ENCODE peak calls at places on chromosome 9, in six cellular contexts. T, F, L, G, Z and Y are unnamed samples.

GRCh38 chr9:110337727-110338522 is at the start of gene TXNDC8:
- DNase-seq in T (no peak), F (no peak), L (no peak), G (peak), Z (no peak), Y (peak)

GRCh38 chr9:84871983-84872382 is 202.5 kb downstream of the NTRK2 start:
- DNase-seq in T (no peak), F (no peak), L (no peak), G (no peak), Z (no peak), Y (no peak)

GRCh38 chr9:88593537-88594185 is 58.7 kb downstream of the NXNL2 start:
- DNase-seq in T (no peak), F (no peak), L (peak), G (peak), Z (peak), Y (peak)

GRCh38 chr9:117783828-117784227 is 79.6 kb downstream of the TLR4 start:
- DNase-seq in T (no peak), F (no peak), L (no peak), G (no peak), Z (no peak), Y (no peak)

GRCh38 chr9:42388846-42389245 is 205.4 kb downstream of the SPATA31A6 start:
- DNase-seq in T (no peak), F (no peak), L (no peak), G (no peak), Z (no peak), Y (no peak)

GRCh38 chr9:89532478-89532877 is 34.6 kb upstream of the SEMA4D start:
- DNase-seq in T (no peak), F (no peak), L (no peak), G (no peak), Z (no peak), Y (no peak)

GRCh38 chr9:34431661-34432060 is 26.7 kb downstream of the FAM219A start:
- DNase-seq in T (no peak), F (no peak), L (no peak), G (no peak), Z (no peak), Y (no peak)

GRCh38 chr9:98805506-98806272 is 1.8 kb upstream of the GALNT12 start:
- DNase-seq in T (peak), F (peak), L (no peak), G (peak), Z (no peak), Y (peak)

GRCh38 chr9:95771556-95772280 is 103.8 kb upstream of the ERCC6L2 start:
- DNase-seq in T (no peak), F (no peak), L (no peak), G (peak), Z (no peak), Y (peak)

GRCh38 chr9:8143677-8144076 is 344.1 kb upstream of the DMAC1 start:
- DNase-seq in T (no peak), F (no peak), L (no peak), G (no peak), Z (no peak), Y (no peak)

GRCh38 chr9:21994996-21995651 is 533 bp downstream of the CDKN2B-AS1 start:
- DNase-seq in T (no peak), F (peak), L (no peak), G (peak), Z (peak), Y (peak)

GRCh38 chr9:35748239-35748857 is 680 bp downstream of the GBA2 start:
- DNase-seq in T (no peak), F (no peak), L (no peak), G (no peak), Z (no peak), Y (no peak)

GRCh38 chr9:99011161-99011709 is 67.5 kb downstream of the COL15A1 start:
- DNase-seq in T (no peak), F (no peak), L (peak), G (peak), Z (no peak), Y (peak)

GRCh38 chr9:98104445-98104881 is 14.6 kb downstream of the TRIM14 start:
- DNase-seq in T (no peak), F (no peak), L (no peak), G (no peak), Z (no peak), Y (no peak)

GRCh38 chr9:70060883-70061507 is 17.3 kb downstream of the MAMDC2 start:
- DNase-seq in T (no peak), F (no peak), L (no peak), G (no peak), Z (no peak), Y (no peak)

GRCh38 chr9:14314424-14314928 is 535 bp upstream of the NFIB start:
- DNase-seq in T (peak), F (peak), L (peak), G (peak), Z (peak), Y (peak)

GRCh38 chr9:14316574-14317304 is 2.8 kb upstream of the NFIB start:
- DNase-seq in T (no peak), F (no peak), L (no peak), G (no peak), Z (no peak), Y (no peak)

GRCh38 chr9:14314929-14315753 is 1.2 kb upstream of the NFIB start:
- DNase-seq in T (no peak), F (peak), L (no peak), G (peak), Z (no peak), Y (peak)

GRCh38 chr9:14317667-14318255 is 3.8 kb upstream of the NFIB start:
- DNase-seq in T (no peak), F (no peak), L (no peak), G (no peak), Z (no peak), Y (no peak)

DNA sequence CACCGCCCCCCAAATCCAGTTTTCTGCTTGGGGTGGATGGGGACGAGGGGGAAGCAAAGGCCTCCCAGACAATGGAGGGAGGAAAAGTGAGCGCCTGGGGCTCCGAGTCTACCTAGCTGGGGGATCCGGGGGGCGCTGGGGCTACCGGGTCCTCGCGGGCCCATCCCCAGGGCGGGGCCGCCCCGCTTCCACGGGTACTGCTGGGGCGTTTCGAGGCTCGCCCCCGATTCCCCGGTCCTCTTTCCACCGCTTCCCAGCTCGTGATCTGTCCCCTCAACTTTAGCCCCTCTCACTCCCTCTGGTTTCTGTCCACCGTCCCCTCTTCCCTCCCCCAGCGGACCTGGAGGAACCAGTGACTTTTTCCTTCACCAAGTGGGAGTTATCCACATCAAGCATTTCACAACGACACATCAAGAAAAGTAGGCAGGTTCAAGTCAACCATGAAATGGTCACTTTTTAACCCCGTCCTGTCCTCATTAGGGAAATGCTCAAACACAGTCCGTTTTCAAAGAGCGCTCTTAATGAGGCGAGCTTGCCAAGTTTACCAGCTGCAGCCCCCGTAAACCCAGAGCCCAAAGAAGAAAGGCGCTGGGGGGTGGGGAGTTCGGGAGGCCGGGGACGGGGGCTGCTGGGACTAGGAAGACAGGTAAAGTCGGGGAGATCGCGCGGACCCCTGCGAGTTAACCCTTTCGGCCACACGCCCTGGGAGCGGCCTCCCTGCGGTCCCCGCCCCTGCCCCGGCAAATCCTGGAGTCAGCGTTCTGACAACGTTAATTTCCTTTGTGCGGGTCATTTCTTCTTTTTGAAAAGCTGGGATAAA is 2.0 kb upstream of the NFIB start:
- DNase-seq in T (no peak), F (no peak), L (no peak), G (no peak), Z (no peak), Y (peak)
- TF ChIP-seq EZH2 in T (no peak), F (no peak), L (no peak), G (peak), Z (no peak), Y (no peak)

DNA sequence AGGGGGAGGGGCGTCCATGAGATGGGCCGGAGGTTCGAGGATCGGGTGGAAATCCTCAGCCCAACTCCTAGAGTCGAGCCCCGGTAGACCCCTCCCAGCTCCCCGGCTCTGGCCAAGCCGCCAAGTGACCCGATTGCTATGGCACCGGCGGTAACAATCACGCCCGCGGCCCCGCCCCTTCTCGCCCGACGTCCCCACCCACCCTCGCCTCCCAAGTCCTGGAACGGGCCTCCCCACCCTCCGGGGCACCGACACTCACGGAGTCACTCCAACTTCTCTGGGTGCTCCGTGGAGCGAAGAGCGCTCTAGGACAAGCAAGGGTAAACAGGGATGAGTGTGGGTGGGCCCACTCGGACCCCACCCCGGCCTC is at the start of gene SPACA9:
- DNase-seq in T (no peak), F (no peak), L (no peak), G (peak), Z (peak), Y (peak)
- TF ChIP-seq EZH2 in T (no peak), F (no peak), L (no peak), G (no peak), Z (no peak), Y (no peak)

DNA sequence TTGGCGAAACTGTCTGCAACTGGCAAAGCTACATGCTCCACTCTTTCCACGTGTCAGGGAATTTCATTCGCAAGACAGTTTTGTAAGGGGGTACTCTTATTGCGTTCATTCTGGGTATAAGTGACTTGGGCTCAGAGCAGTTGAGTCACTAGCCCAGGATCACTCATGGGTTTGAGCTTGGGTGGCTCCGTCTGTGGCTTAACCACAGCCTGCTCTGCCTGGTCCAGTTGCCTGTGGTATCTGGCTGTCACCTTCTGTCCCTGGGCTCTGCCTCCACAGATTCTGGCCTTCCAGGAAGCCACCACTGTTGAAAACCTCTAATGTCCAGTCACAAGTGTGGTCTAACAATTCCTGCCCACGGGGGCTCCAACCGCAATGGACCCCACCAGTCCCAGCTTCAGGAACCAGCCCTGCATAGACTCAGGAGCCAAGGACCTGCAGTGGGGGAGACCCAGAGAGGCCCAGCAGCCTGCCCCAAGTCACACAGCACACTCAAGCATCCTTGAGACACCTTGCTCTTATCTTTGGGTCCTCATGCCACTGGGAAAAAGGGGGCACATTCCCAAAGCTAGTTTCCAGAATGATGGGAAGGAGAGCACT is 10.4 kb downstream of the KIF12 start:
- DNase-seq in T (no peak), F (no peak), L (no peak), G (no peak), Z (no peak), Y (no peak)
- TF ChIP-seq EZH2 in T (no peak), F (no peak), L (no peak), G (no peak), Z (no peak), Y (no peak)

GRCh38 chr9:27528886-27529315 is 713 bp downstream of the MOB3B start:
- DNase-seq in T (no peak), F (no peak), L (no peak), G (peak), Z (no peak), Y (peak)
- TF ChIP-seq EZH2 in T (no peak), F (no peak), L (no peak), G (no peak), Z (no peak), Y (no peak)

GRCh38 chr9:37465249-37466036 is at the start of gene ZBTB5:
- DNase-seq in T (peak), F (peak), L (peak), G (peak), Z (peak), Y (peak)
- TF ChIP-seq EZH2 in T (no peak), F (no peak), L (no peak), G (no peak), Z (no peak), Y (no peak)

DNA sequence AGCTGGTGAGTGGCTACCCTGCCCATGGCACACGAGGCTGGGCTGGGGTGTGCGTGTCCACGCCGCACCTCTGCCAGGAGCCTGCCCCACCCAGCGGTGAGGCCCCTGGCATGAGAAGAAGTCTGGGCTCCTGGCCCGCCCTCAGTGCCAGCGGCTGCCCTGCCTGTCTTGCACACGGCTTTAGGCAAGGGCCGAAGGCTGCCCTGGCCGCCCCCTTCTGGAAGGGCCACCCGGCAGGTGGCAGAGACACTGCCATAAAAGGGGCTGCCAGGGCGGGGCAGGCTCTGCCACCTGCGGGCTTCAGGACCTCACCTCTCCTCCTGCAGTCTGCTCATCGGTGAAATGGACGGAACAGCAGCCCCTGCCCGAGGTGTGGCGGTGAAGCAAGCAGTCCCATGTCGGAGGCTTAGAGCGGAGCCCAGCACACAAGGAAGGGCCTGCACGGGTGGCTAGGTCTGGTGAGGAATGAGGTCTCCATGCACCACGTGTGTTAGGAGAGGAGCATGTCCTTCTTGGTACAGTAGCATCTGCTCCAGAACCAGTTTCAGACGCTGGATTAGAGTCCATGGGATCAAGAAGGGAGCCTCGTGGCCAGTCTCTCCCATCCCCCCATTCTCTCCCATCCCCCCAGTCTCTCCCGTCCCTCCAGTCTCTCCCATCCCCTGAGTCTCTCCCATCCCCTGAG is 34.8 kb upstream of the TMEM250 start:
- DNase-seq in T (no peak), F (peak), L (no peak), G (no peak), Z (no peak), Y (no peak)
- TF ChIP-seq EZH2 in T (no peak), F (no peak), L (no peak), G (no peak), Z (no peak), Y (no peak)

DNA sequence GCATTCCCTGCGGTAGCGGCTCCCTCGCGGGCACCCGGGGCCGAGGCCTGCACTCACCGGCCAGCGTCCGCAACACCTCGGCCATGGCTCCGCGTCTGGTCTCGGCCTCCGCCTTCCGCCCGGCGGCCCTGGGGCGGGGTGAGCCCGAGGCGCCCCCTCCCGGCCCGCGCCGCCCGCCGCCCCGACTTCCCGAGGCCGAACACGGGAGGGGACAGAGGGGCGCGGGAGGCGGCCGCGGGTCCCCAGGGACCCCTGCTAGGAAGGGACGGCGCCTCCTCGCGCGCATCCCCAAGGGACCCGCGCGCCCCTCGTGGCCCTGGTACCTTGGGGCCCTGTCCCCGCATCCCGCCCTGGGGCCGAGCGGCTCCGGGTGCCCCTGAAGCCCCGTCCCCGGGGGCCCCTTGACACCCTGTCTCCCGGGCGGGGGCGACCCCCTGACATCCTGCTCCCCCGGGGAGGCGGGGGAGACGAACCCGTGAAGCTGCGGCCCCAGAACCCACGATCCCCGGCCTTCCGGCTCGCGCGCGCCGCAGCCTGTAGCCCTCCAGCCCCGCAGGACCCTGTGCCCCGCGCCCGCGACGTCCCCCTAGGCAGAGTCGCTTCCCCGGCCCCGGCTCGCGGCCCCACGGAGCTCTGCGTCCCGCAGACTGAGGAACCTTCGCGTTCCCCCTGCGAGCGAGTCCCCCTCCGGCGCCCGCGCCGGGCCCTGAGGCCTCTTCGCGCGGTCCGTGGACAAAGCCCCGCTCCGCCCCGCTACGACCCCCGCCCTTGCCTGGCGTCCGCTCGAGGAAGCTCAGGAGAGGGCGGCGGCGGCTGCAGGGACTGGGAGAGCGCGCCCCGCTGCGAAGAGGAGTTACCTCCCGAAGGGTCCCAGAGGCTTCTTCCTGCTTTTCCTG is at the start of gene ABO:
- DNase-seq in T (no peak), F (no peak), L (no peak), G (no peak), Z (no peak), Y (no peak)
- TF ChIP-seq EZH2 in T (peak), F (no peak), L (no peak), G (peak), Z (no peak), Y (no peak)